ENCODE peak calls at places on chromosomes 11 and 22, in five cellular contexts. O is HCT116, F is HepG2, Q is K562, D is GM12878. K is an unnamed sample.

GRCh38 chr22:35380013-35380412 is 883 bp upstream of the HMOX1 start:
- DNase-seq in D (no peak), O (no peak), F (no peak), Q (no peak), K (no peak)

GRCh38 chr11:131637469-131638175 is 267.2 kb downstream of the NTM start:
- DNase-seq in F (no peak), D (no peak), O (no peak), Q (no peak), K (no peak)

GRCh38 chr11:87083029-87083428 is 45.3 kb downstream of the TMEM135 start:
- DNase-seq in D (no peak), F (no peak), O (no peak), Q (no peak), K (no peak)

GRCh38 chr11:58204042-58204441 is at the start of gene OR1S2:
- DNase-seq in F (no peak), Q (no peak), D (no peak), O (no peak), K (no peak)

GRCh38 chr22:30423296-30423958 is 2.1 kb upstream of the MTFP1 start:
- DNase-seq in D (no peak), F (no peak), Q (no peak), O (no peak), K (no peak)

GRCh38 chr11:132898676-132899075 is 633.6 kb downstream of the OPCML start:
- DNase-seq in O (no peak), Q (no peak), F (no peak), D (no peak), K (no peak)

GRCh38 chr11:61266602-61267001 is 25.6 kb downstream of the PGA5 start:
- DNase-seq in Q (peak), O (no peak), D (no peak), F (no peak), K (no peak)

GRCh38 chr22:37805878-37806277 is 1.9 kb upstream of the GCAT start:
- DNase-seq in F (no peak), Q (no peak), O (no peak), D (no peak), K (no peak)

GRCh38 chr22:35837328-35837727 is 119.7 kb downstream of the APOL5 start:
- DNase-seq in F (no peak), O (no peak), D (no peak), Q (no peak), K (no peak)

GRCh38 chr22:39417641-39418040 is 18.1 kb downstream of the TAB1 start:
- DNase-seq in D (no peak), O (no peak), F (no peak), Q (no peak), K (no peak)

GRCh38 chr11:17021550-17021949 is 7.3 kb upstream of the PLEKHA7 start:
- DNase-seq in F (no peak), Q (no peak), D (no peak), O (no peak), K (no peak)

GRCh38 chr11:75023446-75024067 is 34.8 kb downstream of the NEU3 start:
- DNase-seq in D (no peak), O (no peak), Q (no peak), F (no peak), K (no peak)

GRCh38 chr22:49333206-49333605 is 494.5 kb downstream of the BRD1 start:
- DNase-seq in D (no peak), F (no peak), Q (no peak), O (no peak), K (no peak)

GRCh38 chr11:108524422-108524821 is 26.2 kb upstream of the POGLUT3 start:
- DNase-seq in D (no peak), Q (no peak), F (no peak), O (no peak), K (no peak)

GRCh38 chr22:47602732-47603131 is 840.3 kb downstream of the TBC1D22A start:
- DNase-seq in O (no peak), F (no peak), D (no peak), Q (no peak), K (no peak)

GRCh38 chr11:117792241-117792640 is 4.8 kb downstream of the DSCAML1 start:
- DNase-seq in D (no peak), O (no peak), Q (no peak), F (no peak), K (no peak)

GRCh38 chr11:45332486-45332934 is 46.4 kb upstream of the SYT13 start:
- DNase-seq in F (peak), D (no peak), O (peak), Q (peak), K (no peak)

DNA sequence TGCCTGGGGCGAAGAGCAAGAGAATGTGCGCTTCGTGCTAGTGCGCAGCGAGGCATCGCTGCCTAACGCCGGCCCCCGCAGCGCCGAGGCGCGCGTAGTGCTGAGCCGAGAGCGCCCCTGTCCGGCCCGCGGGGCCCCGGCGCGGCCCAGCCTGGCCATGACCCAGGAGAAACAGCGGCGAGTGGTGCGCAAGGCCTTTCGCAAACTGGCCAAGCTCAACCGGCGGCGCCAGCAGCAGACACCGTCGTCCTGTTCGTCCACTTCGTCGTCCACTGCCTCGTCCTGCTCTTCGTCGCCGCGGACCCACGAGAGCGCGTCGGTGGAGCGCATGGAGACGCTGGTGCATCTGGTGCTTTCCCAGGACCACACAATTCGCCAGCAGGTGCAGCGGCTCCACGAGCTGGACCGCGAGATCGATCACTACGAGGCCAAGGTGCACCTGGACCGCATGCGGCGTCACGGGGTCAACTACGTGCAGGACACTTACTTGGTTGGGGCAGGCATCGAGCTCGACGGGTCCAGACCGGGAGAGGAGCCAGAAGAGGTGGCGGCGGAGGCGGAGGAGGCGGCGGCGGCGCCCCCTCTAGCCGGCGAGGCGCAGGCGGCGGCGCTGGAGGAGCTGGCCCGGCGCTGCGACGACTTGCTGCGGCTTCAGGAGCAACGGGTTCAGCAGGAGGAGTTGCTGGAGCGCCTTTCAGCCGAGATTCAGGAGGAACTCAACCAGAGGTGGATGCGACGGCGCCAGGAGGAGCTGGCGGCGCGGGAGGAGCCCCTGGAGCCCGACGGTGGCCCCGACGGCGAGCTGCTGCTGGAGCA is 1.0 kb downstream of the RASSF10 start:
- DNase-seq in D (no peak), Q (no peak), O (no peak), F (no peak), K (peak)
- TF ChIP-seq EZH2 in D (no peak), Q (no peak), O (no peak), F (no peak), K (peak)

GRCh38 chr22:19876941-19877625 is 22.4 kb upstream of the GNB1L start:
- DNase-seq in D (no peak), F (no peak), O (no peak), Q (no peak), K (peak)
- TF ChIP-seq SP1 in D (no peak), F (no peak), O (no peak), Q (no peak), K (no peak)

GRCh38 chr11:67312187-67313021 is 9.1 kb downstream of the SSH3 start:
- DNase-seq in O (no peak), D (no peak), Q (peak), F (no peak), K (no peak)
- TF ChIP-seq CEBPB in O (no peak), D (no peak), Q (peak), F (no peak), K (no peak)

DNA sequence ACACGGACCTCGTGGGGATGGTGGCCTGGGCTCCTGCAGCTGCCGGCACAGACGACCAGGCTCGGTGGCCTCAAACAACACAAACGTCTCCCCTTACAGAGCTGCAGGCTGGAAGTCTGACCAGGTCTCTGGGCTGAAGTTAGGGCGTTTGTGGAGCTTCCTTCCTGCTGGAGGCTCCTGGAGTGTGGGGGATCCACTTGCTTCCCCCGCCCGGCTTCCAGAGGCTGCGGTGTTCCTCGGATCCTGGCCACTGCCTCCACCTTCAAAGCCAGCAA is 313.5 kb downstream of the CTTN start:
- DNase-seq in O (no peak), Q (no peak), D (no peak), F (no peak), K (no peak)
- TF ChIP-seq EZH2 in O (no peak), Q (no peak), D (no peak), F (no peak), K (no peak)

K was measured in H1.